ENCODE peak calls at places on chromosome 7, in seven cellular contexts. W is spleen, Y is A549, J is IMR-90, U is adrenal gland, B is prostate gland, C is HepG2. O is an unnamed sample. For H3K4me1, the result is how much of the 10 kb centered on the place peaks cover.

GRCh38 chr7:2567663-2568238 is 9.0 kb downstream of the IQCE start:
- DNase-seq in W (no peak), Y (no peak), J (peak), U (no peak), B (no peak), C (peak), O (no peak)

GRCh38 chr7:139566736-139567646 is 43.5 kb downstream of the CLEC2L start:
- DNase-seq in W (peak), Y (no peak), J (no peak), U (no peak), B (no peak), C (no peak), O (no peak)

GRCh38 chr7:51455948-51456347 is 139.3 kb upstream of the COBL start:
- DNase-seq in W (no peak), Y (no peak), J (no peak), U (no peak), B (no peak), C (no peak), O (no peak)

GRCh38 chr7:134419875-134420274 is 39.0 kb downstream of the AKR1B1 start:
- DNase-seq in W (no peak), Y (no peak), J (no peak), U (no peak), B (no peak), C (no peak), O (no peak)

GRCh38 chr7:8389898-8390642 is 43.3 kb upstream of the NXPH1 start:
- DNase-seq in W (no peak), Y (peak), J (no peak), U (peak), B (no peak), C (no peak), O (peak)

GRCh38 chr7:55325371-55325792 is 39.8 kb upstream of the LANCL2 start:
- DNase-seq in W (no peak), Y (no peak), J (peak), U (peak), B (no peak), C (no peak), O (no peak)

GRCh38 chr7:116097365-116098009 is 66.9 kb upstream of the TFEC start:
- DNase-seq in W (no peak), Y (peak), J (peak), U (no peak), B (no peak), C (peak), O (no peak)

GRCh38 chr7:101507791-101508252 is 121.3 kb downstream of the MYL10 start:
- DNase-seq in W (no peak), Y (peak), J (peak), U (no peak), B (peak), C (peak), O (no peak)

GRCh38 chr7:112144284-112145059 is 61.7 kb downstream of the DOCK4 start:
- DNase-seq in W (no peak), Y (no peak), J (peak), U (no peak), B (no peak), C (no peak), O (no peak)

GRCh38 chr7:92723205-92723604 is 113.2 kb downstream of the CDK6 start:
- DNase-seq in W (no peak), Y (no peak), J (peak), U (no peak), B (no peak), C (no peak), O (no peak)

GRCh38 chr7:36473454-36474282 is 84.0 kb downstream of the ANLN start:
- DNase-seq in W (no peak), Y (peak), J (no peak), U (peak), B (no peak), C (peak), O (no peak)

GRCh38 chr7:881441-882234 is 5.3 kb downstream of the GET4 start:
- DNase-seq in W (peak), Y (no peak), J (no peak), U (no peak), B (no peak), C (no peak), O (no peak)

GRCh38 chr7:138400400-138400886 is 59.6 kb upstream of the TRIM24 start:
- DNase-seq in W (no peak), Y (no peak), J (no peak), U (no peak), B (no peak), C (no peak), O (no peak)

GRCh38 chr7:85719981-85720963 is 533.4 kb upstream of the SEMA3D start:
- DNase-seq in W (no peak), Y (no peak), J (peak), U (no peak), B (no peak), C (no peak), O (no peak)

GRCh38 chr7:93765475-93765874 is 125.1 kb downstream of the TFPI2 start:
- DNase-seq in W (no peak), Y (no peak), J (no peak), U (no peak), B (no peak), C (no peak), O (no peak)
- H3K4me1 ChIP-seq in W (under half), Y (under half), J (under half), U (under half), B (under half), C (under half), O (under half)

GRCh38 chr7:108525327-108525984 is 479 bp downstream of the PNPLA8 start:
- DNase-seq in W (no peak), Y (peak), J (peak), U (peak), B (no peak), C (peak), O (peak)
- TF ChIP-seq POLR2A in W (no peak), Y (no peak), J (no peak), U (no peak), B (no peak), C (no peak), O (no peak)

DNA sequence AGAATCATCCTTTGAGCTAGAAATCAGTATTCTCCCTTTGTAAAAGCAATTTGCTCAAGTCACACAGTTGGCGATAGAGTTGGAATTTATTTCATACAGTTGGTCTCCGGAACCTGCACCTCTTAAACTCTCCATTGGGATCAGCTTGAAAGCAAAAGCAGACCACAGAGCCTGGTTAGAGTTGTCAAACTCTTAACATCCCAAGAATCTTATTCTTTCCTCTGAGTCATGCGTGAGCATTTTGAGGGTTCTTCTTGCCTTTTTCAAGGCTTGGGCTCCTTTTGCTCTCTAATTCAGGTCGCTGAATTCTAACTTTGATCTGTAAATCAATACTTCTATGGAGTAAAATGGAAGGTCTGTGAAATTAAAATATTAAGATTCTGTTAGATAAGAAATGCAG is 19.6 kb upstream of the SCIN start:
- DNase-seq in W (no peak), Y (no peak), J (peak), U (no peak), B (no peak), C (no peak), O (no peak)
- H3K4me1 ChIP-seq in W (under half), Y (under half), J (under half), U (under half), B (under half), C (under half), O (under half)

GRCh38 chr7:44633254-44634186 is 27.1 kb downstream of the OGDH start:
- DNase-seq in W (no peak), Y (no peak), J (peak), U (peak), B (peak), C (no peak), O (no peak)
- TF ChIP-seq POLR2A in W (no peak), Y (no peak), J (peak), U (peak), B (no peak), C (no peak), O (no peak)

GRCh38 chr7:96931891-96932290 is 73.5 kb upstream of the DLX6 start:
- DNase-seq in W (no peak), Y (no peak), J (no peak), U (no peak), B (no peak), C (no peak), O (no peak)
- H3K4me1 ChIP-seq in W (under half), Y (under half), J (under half), U (under half), B (under half), C (under half), O (under half)

GRCh38 chr7:21903074-21903786 is 42.5 kb downstream of the CDCA7L start:
- DNase-seq in W (no peak), Y (no peak), J (no peak), U (no peak), B (no peak), C (peak), O (no peak)

GRCh38 chr7:21902240-21902639 is 43.5 kb downstream of the CDCA7L start:
- DNase-seq in W (no peak), Y (no peak), J (peak), U (no peak), B (no peak), C (no peak), O (no peak)

GRCh38 chr7:21893401-21893800 is 52.3 kb downstream of the CDCA7L start:
- DNase-seq in W (no peak), Y (no peak), J (no peak), U (no peak), B (no peak), C (no peak), O (no peak)

DNA sequence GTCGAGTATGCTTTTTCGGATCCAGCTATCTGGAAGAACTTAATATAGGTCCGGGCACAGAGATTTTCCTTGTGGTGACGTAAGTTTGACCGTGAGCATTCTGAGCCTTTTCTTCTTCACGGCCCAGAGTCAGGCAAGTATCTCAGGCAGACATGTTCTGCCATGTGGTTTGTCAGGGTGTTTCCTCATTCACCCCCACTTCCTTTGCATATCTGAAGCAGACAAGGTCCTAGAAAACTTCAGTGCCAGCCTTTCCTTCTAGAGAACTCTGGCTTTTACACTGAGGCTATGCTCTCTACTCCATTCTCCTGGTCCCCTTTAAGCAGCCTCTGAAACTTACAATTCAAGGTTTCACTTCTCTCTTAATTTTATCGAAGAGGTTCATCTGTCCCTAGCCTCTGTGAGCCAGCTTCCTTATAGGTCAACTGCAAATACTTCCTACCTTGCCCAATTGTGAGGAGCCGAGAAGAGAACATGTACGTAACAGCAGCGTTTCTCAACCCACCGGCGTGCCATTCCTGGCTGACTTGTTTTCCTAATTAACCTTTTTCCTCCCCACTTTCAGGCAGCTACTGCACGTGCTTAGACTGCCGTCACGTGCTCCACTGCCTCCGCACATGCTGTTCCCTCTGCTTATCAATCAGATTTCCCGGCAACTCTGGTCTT is 47.3 kb downstream of the CDCA7L start:
- DNase-seq in W (peak), Y (no peak), J (no peak), U (no peak), B (no peak), C (no peak), O (no peak)
- TF ChIP-seq POLR2A in W (no peak), Y (no peak), J (no peak), U (no peak), B (no peak), C (no peak), O (no peak)

GRCh38 chr7:29401827-29402226 is 161.8 kb upstream of the PRR15 start:
- DNase-seq in W (no peak), Y (no peak), J (no peak), U (no peak), B (no peak), C (no peak), O (peak)
- H3K4me1 ChIP-seq in W (under half), Y (under half), J (under half), U (under half), B (under half), C (under half), O (under half)

O was measured in upper lobe of left lung.